ENCODE peak calls at places on chromosome 3, in ten cellular contexts. I is neuronal stem cell, F is GM23248, C is mammary epithelial cell, H is GM23338, M is K562, E is keratinocyte, R is astrocyte, Q is trophoblast cell, A is HCT116. Z is an unnamed sample.

GRCh38 chr3:126083913-126084514 is at the start of gene SLC41A3:
- DNase-seq in Q (peak), C (peak), A (peak), F (peak), I (peak), M (peak), E (peak), H (peak), R (peak), Z (peak)

GRCh38 chr3:127630811-127631714 is 2.1 kb downstream of the PODXL2 start:
- DNase-seq in E (no peak), Q (no peak), A (no peak), C (no peak), F (no peak), H (no peak), I (no peak), M (no peak), R (no peak), Z (no peak)

GRCh38 chr3:37037352-37037751 is 44.0 kb downstream of the MLH1 start:
- DNase-seq in C (no peak), H (no peak), M (no peak), F (no peak), Q (peak), R (no peak), E (no peak), A (no peak), I (no peak), Z (no peak)

GRCh38 chr3:49716691-49717538 is 2.6 kb downstream of the AMIGO3 start:
- DNase-seq in Q (no peak), E (no peak), I (no peak), M (no peak), R (no peak), F (no peak), C (no peak), H (no peak), A (no peak), Z (no peak)

GRCh38 chr3:194095464-194095863 is 40.5 kb upstream of the HES1 start:
- DNase-seq in H (no peak), A (no peak), Q (no peak), I (no peak), C (no peak), M (no peak), E (no peak), F (no peak), R (no peak), Z (no peak)

GRCh38 chr3:128945041-128945877 is 48.6 kb downstream of the CFAP92 start:
- DNase-seq in I (no peak), M (no peak), A (no peak), E (no peak), H (no peak), F (no peak), Q (no peak), C (no peak), R (no peak), Z (no peak)

GRCh38 chr3:28347374-28348285 is 891 bp upstream of the ZCWPW2 start:
- DNase-seq in H (peak), A (no peak), E (no peak), Q (peak), F (peak), R (no peak), I (no peak), M (peak), C (peak), Z (no peak)

GRCh38 chr3:158768361-158768787 is 33.5 kb upstream of the MFSD1 start:
- DNase-seq in M (peak), H (peak), A (no peak), C (peak), E (no peak), R (peak), F (peak), Q (peak), I (peak), Z (no peak)

GRCh38 chr3:129211772-129212171 is 28.1 kb upstream of the CNBP start:
- DNase-seq in M (peak), E (peak), I (no peak), A (peak), R (peak), F (peak), H (no peak), Q (peak), C (peak), Z (no peak)

GRCh38 chr3:98002717-98003116 is 30.5 kb upstream of the RIOX2 start:
- DNase-seq in M (no peak), F (no peak), E (no peak), C (no peak), H (no peak), A (no peak), R (no peak), Q (no peak), I (no peak), Z (peak)

GRCh38 chr3:12959838-12960378 is 113.3 kb downstream of the IQSEC1 start:
- DNase-seq in F (no peak), H (peak), I (no peak), C (no peak), A (no peak), Q (no peak), M (peak), E (no peak), R (no peak), Z (no peak)

GRCh38 chr3:18030371-18030870 is 288.0 kb upstream of the TBC1D5 start:
- DNase-seq in A (no peak), M (no peak), F (no peak), E (no peak), H (no peak), R (no peak), C (no peak), Q (no peak), I (no peak), Z (no peak)

GRCh38 chr3:66486187-66486586 is 14.6 kb downstream of the LRIG1 start:
- DNase-seq in I (no peak), H (no peak), A (no peak), R (peak), C (no peak), F (no peak), M (no peak), E (no peak), Q (no peak), Z (no peak)

GRCh38 chr3:120350431-120350941 is 1.3 kb upstream of the LRRC58 start:
- DNase-seq in F (peak), M (peak), H (peak), A (no peak), E (peak), R (peak), I (no peak), Q (peak), C (peak), Z (peak)

GRCh38 chr3:45575491-45575923 is 19.0 kb upstream of the LIMD1 start:
- DNase-seq in M (no peak), H (peak), E (no peak), F (no peak), Q (no peak), R (peak), C (peak), I (no peak), A (no peak), Z (peak)

GRCh38 chr3:197189633-197190032 is 108.8 kb downstream of the DLG1 start:
- DNase-seq in R (no peak), Q (peak), F (no peak), A (no peak), I (no peak), C (peak), M (no peak), H (no peak), E (no peak), Z (no peak)

GRCh38 chr3:71562938-71563337 is 20.6 kb downstream of the FOXP1 start:
- DNase-seq in M (no peak), C (no peak), H (no peak), R (no peak), A (no peak), F (no peak), Q (no peak), E (no peak), I (no peak), Z (no peak)

GRCh38 chr3:43792904-43793303 is 102.2 kb downstream of the ABHD5 start:
- DNase-seq in F (peak), R (no peak), A (no peak), M (no peak), C (no peak), E (no peak), Q (no peak), I (no peak), H (no peak), Z (no peak)

GRCh38 chr3:160444411-160444810 is 5.2 kb downstream of the TRIM59 start:
- DNase-seq in A (no peak), R (no peak), Q (peak), F (no peak), M (peak), E (no peak), H (peak), I (no peak), C (no peak), Z (no peak)

GRCh38 chr3:73409405-73409804 is 215.3 kb downstream of the PDZRN3 start:
- DNase-seq in E (no peak), F (peak), R (peak), A (no peak), Q (no peak), H (no peak), M (no peak), C (no peak), I (no peak), Z (no peak)

GRCh38 chr3:172666181-172666872 is 44.5 kb downstream of the NCEH1 start:
- DNase-seq in C (no peak), R (no peak), A (no peak), E (no peak), F (peak), Q (peak), I (no peak), H (peak), M (no peak), Z (no peak)

GRCh38 chr3:118863731-118864322 is 170.8 kb downstream of the IGSF11 start:
- DNase-seq in E (no peak), I (no peak), A (peak), M (no peak), R (no peak), H (peak), C (no peak), Q (peak), F (peak), Z (no peak)

GRCh38 chr3:12329063-12329462 is 40.2 kb downstream of the PPARG start:
- DNase-seq in M (peak), Q (no peak), I (no peak), F (no peak), E (no peak), H (no peak), R (no peak), A (no peak), C (no peak), Z (no peak)

GRCh38 chr3:45010718-45011355 is 15.3 kb upstream of the CLEC3B start:
- DNase-seq in I (no peak), Q (peak), M (no peak), H (no peak), R (peak), F (peak), C (peak), E (peak), A (no peak), Z (no peak)

GRCh38 chr3:10933958-10934481 is 58.5 kb upstream of the SLC6A1 start:
- DNase-seq in A (no peak), Q (no peak), C (peak), R (peak), M (no peak), E (no peak), H (peak), F (no peak), I (no peak), Z (no peak)

GRCh38 chr3:13178107-13178506 is 104.9 kb upstream of the IQSEC1 start:
- DNase-seq in R (no peak), A (no peak), H (no peak), E (no peak), Q (no peak), F (no peak), M (no peak), I (no peak), C (no peak), Z (no peak)

GRCh38 chr3:65550137-65550536 is 488.6 kb downstream of the MAGI1 start:
- DNase-seq in R (no peak), E (no peak), I (no peak), C (no peak), A (no peak), M (no peak), H (no peak), F (no peak), Q (no peak), Z (no peak)

GRCh38 chr3:116441652-116442051 is 3.6 kb downstream of the LSAMP start:
- DNase-seq in A (no peak), I (no peak), Q (no peak), H (no peak), F (no peak), R (peak), M (no peak), E (no peak), C (no peak), Z (no peak)

GRCh38 chr3:194395201-194395600 is 3.9 kb downstream of the GP5 start:
- DNase-seq in A (no peak), C (peak), Q (peak), E (no peak), I (no peak), F (no peak), R (no peak), H (no peak), M (no peak), Z (no peak)

GRCh38 chr3:150787741-150788370 is 24.9 kb upstream of the SIAH2 start:
- DNase-seq in A (peak), Q (peak), R (peak), M (peak), H (peak), F (peak), C (peak), I (peak), E (no peak), Z (peak)

GRCh38 chr3:195025881-195026200 is 245.1 kb downstream of the XXYLT1 start:
- DNase-seq in A (no peak), R (no peak), C (no peak), I (no peak), F (no peak), Q (no peak), E (no peak), H (no peak), M (no peak), Z (no peak)

GRCh38 chr3:13569641-13570390 is 20.9 kb downstream of the FBLN2 start:
- DNase-seq in I (no peak), A (no peak), M (no peak), R (no peak), C (no peak), Q (no peak), H (no peak), E (no peak), F (peak), Z (no peak)

GRCh38 chr3:59085976-59086375 is 36.2 kb upstream of the CFAP20DC start:
- DNase-seq in I (no peak), C (no peak), F (no peak), A (no peak), R (peak), H (no peak), M (no peak), Q (no peak), E (no peak), Z (no peak)

GRCh38 chr3:44957986-44958385 is 18.0 kb downstream of the ZDHHC3 start:
- DNase-seq in C (no peak), Q (peak), R (no peak), H (no peak), M (no peak), I (no peak), E (no peak), F (no peak), A (no peak), Z (no peak)

GRCh38 chr3:61771976-61772375 is 210.6 kb downstream of the PTPRG start:
- DNase-seq in H (no peak), E (no peak), C (no peak), Q (no peak), F (peak), I (no peak), R (no peak), M (no peak), A (no peak), Z (no peak)

GRCh38 chr3:13710251-13710650 is 161.3 kb downstream of the FBLN2 start:
- DNase-seq in H (no peak), C (no peak), Q (no peak), F (no peak), R (no peak), E (no peak), M (no peak), A (no peak), I (no peak), Z (no peak)

GRCh38 chr3:171236586-171237120 is 210.1 kb upstream of the SLC2A2 start:
- DNase-seq in E (no peak), M (no peak), C (no peak), A (no peak), I (no peak), R (no peak), Q (no peak), F (no peak), H (no peak), Z (no peak)
- H2AFZ ChIP-seq in E (no peak), M (no peak), C (no peak), A (no peak), I (no peak), R (no peak), Q (no peak), F (no peak), H (no peak), Z (no peak)

GRCh38 chr3:134291300-134292254 is 40.9 kb upstream of the RYK start:
- DNase-seq in A (no peak), C (peak), Q (no peak), M (no peak), I (no peak), F (peak), R (peak), E (no peak), H (no peak), Z (no peak)
- H2AFZ ChIP-seq in A (peak), C (peak), Q (no peak), M (peak), I (peak), F (peak), R (no peak), E (peak), H (peak), Z (no peak)

GRCh38 chr3:134666466-134666865 is 15.6 kb upstream of the KY start:
- DNase-seq in H (no peak), F (peak), Q (peak), E (no peak), I (no peak), M (no peak), C (peak), A (no peak), R (no peak), Z (no peak)
- H2AFZ ChIP-seq in H (no peak), F (no peak), Q (no peak), E (no peak), I (no peak), M (no peak), C (no peak), A (no peak), R (no peak), Z (no peak)

DNA sequence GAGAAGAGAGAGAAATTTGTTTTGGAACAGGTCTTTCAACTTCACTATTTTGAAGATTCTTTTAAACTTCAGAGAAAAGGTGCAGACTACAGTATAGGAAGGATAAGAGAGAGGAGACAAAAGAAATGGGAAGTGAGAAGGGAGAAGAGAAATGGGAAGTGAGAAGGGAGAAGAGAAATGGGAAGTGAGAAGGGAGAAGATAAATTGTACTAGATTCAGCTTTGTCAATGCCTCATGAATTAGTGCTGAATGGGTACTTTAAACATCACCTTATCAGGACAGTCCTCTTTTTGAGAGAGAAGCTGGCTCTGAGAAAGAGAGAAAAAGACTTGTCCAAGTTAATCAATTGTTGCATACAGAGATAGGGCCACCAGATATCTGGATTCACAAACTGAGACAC is 963 bp downstream of the P3H2 start:
- DNase-seq in C (no peak), H (no peak), Q (no peak), E (no peak), M (no peak), R (no peak), F (no peak), A (no peak), I (no peak), Z (no peak)
- H2AFZ ChIP-seq in C (peak), H (peak), Q (no peak), E (peak), M (no peak), R (no peak), F (peak), A (peak), I (peak), Z (peak)

GRCh38 chr3:80914854-80915253 is 846.6 kb downstream of the GBE1 start:
- DNase-seq in R (no peak), Q (no peak), I (no peak), A (no peak), M (no peak), E (no peak), H (no peak), F (no peak), C (no peak), Z (no peak)
- H2AFZ ChIP-seq in R (no peak), Q (no peak), I (no peak), A (no peak), M (no peak), E (no peak), H (no peak), F (no peak), C (no peak), Z (no peak)

DNA sequence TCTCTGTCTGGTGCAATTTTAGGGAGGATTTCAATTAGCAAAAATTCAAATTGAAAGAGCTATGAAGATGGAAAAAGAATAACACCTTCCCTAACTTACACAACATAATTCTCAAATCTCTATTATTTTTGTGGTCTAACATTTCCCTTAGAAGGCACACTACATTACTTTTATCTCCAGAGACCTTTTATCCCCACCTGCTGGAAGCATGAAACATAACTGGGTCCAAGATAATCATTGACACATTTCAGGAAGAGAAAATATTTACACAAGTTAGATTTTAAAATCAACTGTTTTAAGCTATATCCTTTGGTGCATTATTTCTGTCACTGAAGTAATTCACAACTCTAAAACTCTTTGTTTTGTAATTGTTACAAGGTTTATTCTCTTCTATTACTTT is 779.5 kb downstream of the ROBO1 start:
- DNase-seq in R (no peak), F (peak), Q (peak), E (no peak), H (no peak), M (no peak), A (no peak), C (no peak), I (no peak), Z (no peak)
- H2AFZ ChIP-seq in R (no peak), F (no peak), Q (no peak), E (no peak), H (no peak), M (no peak), A (no peak), C (no peak), I (no peak), Z (no peak)

Z was measured in MM.1S.